ENCODE peak calls at places on chromosomes 11 and 22, in four cellular contexts. B is tibial nerve, O is MM.1S, R is mucosa of descending colon. N is an unnamed sample. For H3K4me1, the result is how much of the 10 kb centered on the place peaks cover.

GRCh38 chr22:32758866-32759385 is 42.6 kb upstream of the TIMP3 start:
- DNase-seq in B (no peak), O (no peak), R (no peak), N (no peak)

GRCh38 chr11:108025387-108026080 is 16.8 kb downstream of the CUL5 start:
- DNase-seq in B (no peak), O (peak), R (no peak), N (no peak)

GRCh38 chr11:16356057-16356750 is at the start of gene SOX6:
- DNase-seq in B (no peak), O (no peak), R (no peak), N (no peak)

GRCh38 chr22:27684856-27685255 is 116.7 kb downstream of the MN1 start:
- DNase-seq in B (no peak), O (no peak), R (no peak), N (no peak)

GRCh38 chr11:117989351-117990102 is 3.3 kb downstream of the IL10RA start:
- DNase-seq in B (no peak), O (no peak), R (peak), N (no peak)

GRCh38 chr11:120771551-120772060 is 252.3 kb upstream of the TBCEL start:
- DNase-seq in B (no peak), O (no peak), R (no peak), N (no peak)

GRCh38 chr11:124891390-124891861 is 6.2 kb downstream of the ROBO4 start:
- DNase-seq in B (no peak), O (no peak), R (no peak), N (no peak)

GRCh38 chr11:10205928-10206327 is 88.1 kb downstream of the SBF2 start:
- DNase-seq in B (no peak), O (no peak), R (no peak), N (no peak)

GRCh38 chr11:13210424-13210823 is 67.2 kb upstream of the BMAL1 start:
- DNase-seq in B (peak), O (peak), R (no peak), N (no peak)

GRCh38 chr11:8732276-8732675 is 49.7 kb downstream of the RPL27A start:
- DNase-seq in B (no peak), O (peak), R (no peak), N (no peak)

GRCh38 chr11:72743321-72744221 is 8.6 kb downstream of the ARAP1 start:
- DNase-seq in B (no peak), O (no peak), R (peak), N (no peak)

GRCh38 chr11:123729602-123730001 is 11.9 kb downstream of the ZNF202 start:
- DNase-seq in B (no peak), O (no peak), R (no peak), N (no peak)

GRCh38 chr11:9313648-9314290 is 624 bp downstream of the TMEM41B start:
- DNase-seq in B (no peak), O (peak), R (no peak), N (no peak)

GRCh38 chr11:80414766-80415165 is 973.9 kb upstream of the TENM4 start:
- DNase-seq in B (no peak), O (no peak), R (no peak), N (no peak)

GRCh38 chr11:36357831-36358230 is 61.7 kb downstream of the PRR5L start:
- DNase-seq in B (no peak), O (no peak), R (no peak), N (no peak)
- H3K4me1 ChIP-seq in B (under half), O (under half), R (under half), N (under half)

DNA sequence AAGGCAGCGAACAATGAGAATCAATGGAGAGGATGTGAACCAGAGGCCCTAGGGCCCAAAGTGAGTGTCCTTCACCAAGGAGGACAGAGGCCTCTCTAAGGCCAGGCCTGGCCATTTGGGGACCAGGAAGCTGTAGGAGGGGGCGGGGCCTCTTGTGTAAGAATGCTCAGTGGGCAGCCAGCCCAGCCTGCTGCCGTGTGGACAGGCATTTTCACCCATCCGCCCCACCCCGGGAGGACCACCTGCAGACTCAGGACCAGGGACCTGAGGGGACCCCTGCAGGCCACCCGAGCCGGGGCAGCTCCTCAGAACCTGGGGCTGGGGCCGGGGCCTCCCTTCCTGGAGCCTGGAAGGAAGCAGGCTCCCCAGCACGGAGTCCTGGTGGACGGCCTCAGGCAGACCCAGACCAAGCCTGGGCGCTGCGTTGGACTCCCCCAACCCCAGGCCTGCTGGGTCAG is 1.7 kb upstream of the TRABD start:
- DNase-seq in B (peak), O (no peak), R (peak), N (peak)
- H3K4me1 ChIP-seq in B (under half), O (under half), R (under half), N (under half)

GRCh38 chr11:76379811-76380160 is 1.1 kb downstream of the THAP12 start:
- DNase-seq in B (no peak), O (no peak), R (no peak), N (no peak)

GRCh38 chr11:76380161-76380976 is 563 bp downstream of the THAP12 start:
- DNase-seq in B (no peak), O (peak), R (peak), N (no peak)

GRCh38 chr11:76380977-76381719 is at the start of the genes GVQW3 and THAP12:
- DNase-seq in B (peak), O (peak), R (peak), N (peak)

GRCh38 chr11:76382209-76382608 is 1.1 kb downstream of the GVQW3 start:
- DNase-seq in B (no peak), O (no peak), R (no peak), N (no peak)

DNA sequence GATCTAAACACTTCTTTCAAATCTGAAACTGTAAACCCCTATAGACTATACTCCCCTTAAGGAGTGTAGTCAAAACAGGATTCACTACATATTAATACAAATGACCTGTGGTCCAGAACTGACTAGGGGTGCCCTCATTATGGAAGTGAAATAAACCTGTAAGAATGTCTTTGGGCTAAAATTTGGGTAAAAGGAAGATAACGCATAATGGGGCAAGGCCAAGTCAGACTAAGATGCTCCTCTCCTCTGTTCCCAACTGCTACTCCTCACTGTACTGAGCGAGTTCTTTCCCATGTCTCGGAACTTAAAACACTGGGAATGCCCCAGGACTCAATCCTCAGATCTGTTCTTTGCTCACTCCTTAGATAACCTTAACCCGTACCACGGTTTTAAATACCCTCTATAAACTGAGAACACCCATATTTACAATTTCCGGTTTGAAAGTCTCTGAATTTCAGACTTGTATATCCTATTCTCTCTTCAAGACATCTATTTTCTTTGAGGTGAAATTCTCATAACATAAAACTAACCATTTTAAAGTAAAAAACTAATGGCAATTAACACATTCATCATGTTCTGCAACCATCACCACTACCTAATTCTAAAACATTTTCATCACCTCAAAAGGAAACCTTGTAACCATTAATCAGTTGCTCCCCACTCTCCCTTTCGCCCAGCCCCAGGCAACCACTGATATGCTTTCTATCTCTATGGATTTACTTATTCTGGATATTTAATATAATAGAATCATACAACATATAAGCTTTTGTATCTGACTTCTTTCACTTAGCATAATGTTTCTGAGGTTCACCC is 4.0 kb downstream of the THAP12 start:
- DNase-seq in B (no peak), O (peak), R (no peak), N (no peak)
- H3K4me1 ChIP-seq in B (under half), O (under half), R (under half), N (under half)

DNA sequence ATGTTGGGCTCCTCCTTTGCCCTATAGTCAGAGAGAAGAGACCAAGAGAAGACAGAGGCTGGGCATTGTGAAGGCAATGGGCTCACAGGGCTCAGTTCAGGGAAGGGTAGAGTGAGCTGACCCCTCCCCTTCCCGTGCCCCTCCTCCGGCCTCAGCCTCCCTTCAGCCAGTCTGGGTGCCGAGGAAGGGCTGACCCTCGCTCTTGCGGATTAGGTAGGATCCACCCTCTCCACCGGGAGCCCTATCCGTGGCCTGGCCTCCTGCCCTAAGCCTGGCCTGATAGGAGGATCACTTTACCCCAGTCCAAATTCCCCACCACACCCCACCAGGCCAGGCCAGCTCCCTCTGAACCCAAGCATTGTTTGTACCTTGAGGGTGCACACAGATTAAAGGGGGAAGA is 1.8 kb upstream of the PPP1R14B start:
- DNase-seq in B (no peak), O (no peak), R (peak), N (no peak)
- H3K4me1 ChIP-seq in B (under half), O (under half), R (under half), N (under half)

DNA sequence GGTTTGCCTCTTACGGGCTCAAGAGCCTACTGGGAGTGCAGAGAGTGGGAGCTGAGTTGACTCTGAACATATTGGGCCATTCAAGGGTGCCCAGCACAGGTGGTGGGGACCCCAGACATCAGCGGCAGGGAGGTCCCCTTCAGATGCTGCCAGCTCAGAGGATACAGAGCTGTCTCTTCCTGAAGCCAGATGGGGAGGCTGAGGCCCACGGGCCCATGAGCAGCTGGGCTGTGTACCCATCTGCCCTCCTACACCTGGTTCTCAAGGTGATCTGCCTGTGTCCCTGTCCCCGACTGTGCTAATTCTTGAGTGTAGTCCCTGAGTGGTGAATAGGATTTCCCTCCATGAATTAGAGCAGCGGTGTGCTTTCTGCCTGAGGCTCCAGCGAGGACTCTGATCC is 76.3 kb downstream of the MICAL2 start:
- DNase-seq in B (no peak), O (no peak), R (no peak), N (no peak)
- H3K4me1 ChIP-seq in B (under half), O (under half), R (under half), N (under half)

GRCh38 chr11:46363031-46363407 is 15.8 kb downstream of the DGKZ start:
- DNase-seq in B (no peak), O (no peak), R (no peak), N (no peak)

GRCh38 chr11:46359936-46360335 is 12.7 kb downstream of the DGKZ start:
- DNase-seq in B (no peak), O (no peak), R (no peak), N (no peak)

GRCh38 chr11:46362146-46363030 is 15.1 kb downstream of the DGKZ start:
- DNase-seq in B (no peak), O (no peak), R (no peak), N (no peak)

GRCh38 chr11:46361283-46362145 is 14.3 kb downstream of the DGKZ start:
- DNase-seq in B (no peak), O (peak), R (no peak), N (no peak)

GRCh38 chr11:46360878-46361277 is 13.6 kb downstream of the DGKZ start:
- DNase-seq in B (no peak), O (no peak), R (no peak), N (no peak)
- H3K4me1 ChIP-seq in B (under half), O (under half), R (under half), N (under half)

N was measured in pancreas.